ENCODE peak calls at places on chromosomes 12 and 14, in four cellular contexts. E, R, U and P are unnamed samples.

GRCh38 chr12:28742791-28743190 is 406.3 kb upstream of the FAR2 start:
- DNase-seq in R (peak), U (peak), E (no peak), P (no peak)

GRCh38 chr12:51976376-51977160 is 25.1 kb downstream of the ACVR1B start:
- DNase-seq in U (peak), E (no peak), R (peak), P (no peak)

GRCh38 chr14:93941293-93941910 is 14.3 kb downstream of the FAM181A start:
- DNase-seq in R (peak), U (peak), E (no peak), P (peak)

GRCh38 chr12:9707864-9708808 is 24.8 kb downstream of the CLECL1 start:
- DNase-seq in R (peak), U (peak), E (peak), P (peak)

GRCh38 chr14:105999361-106000028 is 473.1 kb downstream of the TMEM121 start:
- DNase-seq in R (no peak), E (peak), U (no peak), P (no peak)

GRCh38 chr12:82097877-82098276 is 260.3 kb downstream of the CCDC59 start:
- DNase-seq in R (no peak), E (no peak), U (no peak), P (no peak)

GRCh38 chr12:6567824-6568617 is at the start of gene NOP2:
- DNase-seq in E (peak), R (peak), U (peak), P (peak)

GRCh38 chr12:2242816-2243215 is 190.0 kb downstream of the CACNA1C start:
- DNase-seq in E (no peak), R (no peak), U (no peak), P (no peak)

GRCh38 chr14:91752956-91753355 is 21.1 kb upstream of the CATSPERB start:
- DNase-seq in U (no peak), E (no peak), R (no peak), P (no peak)

GRCh38 chr12:2501464-2502181 is 293.1 kb upstream of the FKBP4 start:
- DNase-seq in E (no peak), R (no peak), U (no peak), P (no peak)

GRCh38 chr12:90909069-90909676 is 45.8 kb downstream of the CCER1 start:
- DNase-seq in U (peak), R (peak), E (no peak), P (peak)

GRCh38 chr14:59547310-59547709 is 29.3 kb downstream of the CCDC175 start:
- DNase-seq in R (no peak), U (no peak), E (no peak), P (no peak)

GRCh38 chr14:51511265-51511664 is 140.4 kb upstream of the FRMD6 start:
- DNase-seq in R (no peak), E (no peak), U (peak), P (no peak)

GRCh38 chr12:124565071-124565491 is 2.3 kb downstream of the NCOR2 start:
- DNase-seq in E (no peak), U (no peak), R (peak), P (no peak)

GRCh38 chr14:88045705-88046104 is 40.8 kb downstream of the GPR65 start:
- DNase-seq in U (no peak), E (no peak), R (no peak), P (no peak)

GRCh38 chr12:93908846-93909592 is 231.8 kb downstream of the CRADD start:
- DNase-seq in R (peak), U (peak), E (no peak), P (peak)

GRCh38 chr12:69516950-69517349 is 46.8 kb downstream of the FRS2 start:
- DNase-seq in U (no peak), R (no peak), E (no peak), P (no peak)

GRCh38 chr12:21774358-21775129 is at the start of gene KCNJ8:
- DNase-seq in E (no peak), R (peak), U (peak), P (no peak)

GRCh38 chr14:56351861-56352260 is 227.7 kb upstream of the TMEM260 start:
- DNase-seq in R (peak), E (no peak), U (peak), P (peak)

GRCh38 chr14:65255583-65256443 is 153.5 kb upstream of the MAX start:
- DNase-seq in E (no peak), U (no peak), R (no peak), P (peak)

GRCh38 chr12:20268771-20269170 is 99.6 kb upstream of the PDE3A start:
- DNase-seq in U (no peak), E (no peak), R (no peak), P (no peak)

GRCh38 chr12:58419182-58419760 is 477.9 kb downstream of the ATP23 start:
- DNase-seq in R (no peak), U (no peak), E (no peak), P (no peak)

GRCh38 chr12:31215521-31216232 is 110.3 kb downstream of the SINHCAF start:
- DNase-seq in E (no peak), R (no peak), U (no peak), P (peak)

GRCh38 chr12:65561798-65562382 is 262.4 kb upstream of the HMGA2 start:
- DNase-seq in R (peak), U (peak), E (no peak), P (no peak)

GRCh38 chr12:10705655-10706054 is 17.5 kb downstream of the YBX3 start:
- DNase-seq in R (peak), E (no peak), U (peak), P (no peak)

GRCh38 chr12:57864811-57865751 is 18.6 kb upstream of the CTDSP2 start:
- DNase-seq in R (peak), E (no peak), U (peak), P (peak)

GRCh38 chr12:45415393-45415817 is 199.5 kb downstream of the ANO6 start:
- DNase-seq in U (peak), E (no peak), R (peak), P (peak)

GRCh38 chr12:22625671-22626251 is 790 bp downstream of the ETNK1 start:
- DNase-seq in U (peak), E (no peak), R (peak), P (peak)

GRCh38 chr12:92784356-92784755 is 81.6 kb downstream of the PLEKHG7 start:
- DNase-seq in E (no peak), R (peak), U (peak), P (peak)

GRCh38 chr12:55829967-55830600 is 697 bp upstream of the DNAJC14 start:
- DNase-seq in E (no peak), U (no peak), R (peak), P (peak)

GRCh38 chr12:121649819-121650353 is 19.6 kb downstream of the MORN3 start:
- DNase-seq in R (no peak), U (no peak), E (no peak), P (no peak)

GRCh38 chr12:109559601-109560000 is 13.7 kb downstream of the MMAB start:
- DNase-seq in R (no peak), U (no peak), E (no peak), P (no peak)

GRCh38 chr14:100834441-100835277 is 8.7 kb downstream of the MEG3 start:
- DNase-seq in U (no peak), R (no peak), E (no peak), P (no peak)

GRCh38 chr12:45726594-45727300 is 2.8 kb upstream of the ARID2 start:
- DNase-seq in E (no peak), R (peak), U (peak), P (peak)

GRCh38 chr12:121579981-121580868 is 598 bp downstream of the KDM2B start:
- DNase-seq in E (peak), R (peak), U (no peak), P (peak)

GRCh38 chr14:103329421-103330347 is 4.4 kb upstream of the EIF5 start:
- DNase-seq in R (no peak), E (no peak), U (peak), P (peak)

DNA sequence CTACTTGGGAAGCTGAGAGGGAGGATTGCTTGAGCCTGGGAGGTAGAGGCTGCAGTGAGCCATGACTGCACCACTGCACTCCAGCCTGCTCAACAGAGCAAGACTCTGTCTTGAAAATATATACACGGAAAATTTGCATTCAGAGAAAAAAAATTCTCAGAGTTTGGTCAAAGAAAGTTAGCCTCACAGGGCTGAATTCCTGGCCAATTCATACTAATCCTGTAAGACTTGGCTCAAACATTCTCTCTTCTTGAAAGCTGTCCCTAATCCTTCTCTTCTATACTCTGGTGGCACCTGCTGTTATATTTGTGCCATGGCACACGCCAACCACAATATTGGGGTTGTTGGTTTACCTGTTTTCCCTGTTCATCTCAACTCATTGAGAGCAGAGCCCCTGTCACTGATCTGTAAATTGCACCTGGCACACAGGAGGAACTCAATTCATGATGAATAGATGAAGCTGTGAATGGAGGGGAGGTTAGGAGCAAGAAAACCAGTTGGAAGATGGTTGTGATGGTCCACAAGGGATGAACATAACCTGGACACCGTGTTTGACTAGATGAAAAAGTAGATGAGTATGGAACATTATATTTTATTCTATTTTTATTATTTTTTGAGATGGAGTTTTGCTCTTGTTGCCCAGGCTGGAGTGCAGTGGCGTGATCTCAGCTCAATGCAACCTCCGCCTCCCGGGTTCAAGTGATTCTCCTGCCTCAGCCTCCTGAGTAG is 36.8 kb upstream of the SPTSSA start:
- DNase-seq in R (peak), U (peak), E (no peak), P (peak)
- TF ChIP-seq CTCF in R (peak), U (peak), E (peak), P (no peak)

GRCh38 chr12:123335490-123335889 is 29.2 kb downstream of the SBNO1 start:
- DNase-seq in R (no peak), U (no peak), E (no peak), P (no peak)
- H3K27ac ChIP-seq in R (no peak), U (no peak), E (no peak), P (no peak)

GRCh38 chr12:53060721-53061276 is 10.9 kb downstream of the TNS2 start:
- DNase-seq in E (no peak), R (no peak), U (no peak), P (no peak)

GRCh38 chr12:53060064-53060720 is 10.3 kb downstream of the TNS2 start:
- DNase-seq in R (no peak), E (no peak), U (no peak), P (no peak)

GRCh38 chr12:53062011-53062961 is 12.4 kb downstream of the TNS2 start:
- DNase-seq in E (no peak), R (no peak), U (no peak), P (no peak)

GRCh38 chr12:53062977-53063707 is 13.3 kb downstream of the TNS2 start:
- DNase-seq in E (no peak), R (no peak), U (no peak), P (no peak)

DNA sequence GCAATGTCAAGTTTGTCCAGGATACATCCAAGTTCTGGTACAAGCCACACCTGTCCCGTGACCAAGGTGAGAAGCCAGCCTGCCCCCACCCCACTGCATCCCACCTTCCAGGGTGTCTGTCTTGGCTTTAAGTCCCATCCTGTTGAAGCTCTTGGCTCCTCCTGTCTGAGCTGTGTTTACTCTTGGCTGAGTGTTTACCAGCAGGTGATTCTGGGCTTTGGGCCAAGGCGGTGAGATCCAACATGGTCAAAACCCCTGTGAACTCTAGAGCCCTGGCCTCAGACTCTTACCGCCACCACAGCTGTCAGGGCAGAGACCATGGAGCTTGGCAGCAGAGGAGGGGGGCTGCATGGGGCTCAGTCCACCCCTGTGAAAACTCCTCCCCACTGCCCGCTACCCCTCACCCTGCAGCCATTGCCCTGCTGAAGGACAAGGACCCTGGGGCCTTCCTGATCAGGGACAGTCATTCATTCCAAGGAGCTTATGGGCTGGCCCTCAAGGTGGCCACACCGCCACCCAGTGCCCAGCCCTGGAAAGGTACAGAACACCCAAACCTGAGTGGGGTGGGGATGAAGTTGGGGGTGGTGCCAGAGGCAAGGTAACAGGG is 11.6 kb downstream of the TNS2 start:
- DNase-seq in U (no peak), R (no peak), E (no peak), P (no peak)
- TF ChIP-seq CTCF in U (no peak), R (no peak), E (no peak), P (no peak)

GRCh38 chr12:100738086-100738485 is 56.5 kb upstream of the ANO4 start:
- DNase-seq in U (no peak), E (no peak), R (no peak), P (no peak)

GRCh38 chr12:100745378-100746071 is 49.1 kb upstream of the ANO4 start:
- DNase-seq in R (no peak), E (no peak), U (no peak), P (no peak)

GRCh38 chr12:100741084-100741711 is 53.4 kb upstream of the ANO4 start:
- DNase-seq in U (no peak), R (no peak), E (no peak), P (peak)

GRCh38 chr12:100737168-100737567 is 57.4 kb upstream of the ANO4 start:
- DNase-seq in E (no peak), R (no peak), U (no peak), P (no peak)

DNA sequence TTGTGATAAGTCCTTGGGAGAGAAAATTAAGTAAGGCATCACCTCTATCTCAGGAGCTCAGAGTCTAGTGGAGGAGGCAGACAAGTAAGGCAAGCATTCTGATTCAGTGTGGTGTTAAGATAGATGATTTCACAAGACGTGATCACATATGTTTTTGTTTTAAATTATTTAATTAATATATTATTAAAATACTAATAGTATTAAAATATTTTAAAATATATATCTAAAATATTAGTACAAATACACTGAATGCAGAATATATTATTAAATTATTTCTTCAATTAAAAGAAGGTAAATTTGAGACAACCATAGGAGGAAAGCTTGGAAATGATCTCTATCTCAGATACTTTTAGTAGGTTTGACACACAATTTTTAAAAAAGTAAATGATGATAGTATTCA is 51.5 kb upstream of the ANO4 start:
- DNase-seq in U (no peak), R (no peak), E (no peak), P (no peak)
- H3K27ac ChIP-seq in U (no peak), R (no peak), E (no peak), P (no peak)